ENCODE peak calls at places on chromosome 21, in six cellular contexts. G is H9, U is mesenchymal stem cell, K is IMR-90, H is neuronal stem cell, N is H1. O is an unnamed sample.

GRCh38 chr21:46171996-46172862 is 12.0 kb downstream of the SPATC1L start:
- DNase-seq in H (no peak), G (no peak), N (no peak), K (no peak), U (no peak), O (no peak)

GRCh38 chr21:25582888-25583287 is 24.4 kb downstream of the MRPL39 start:
- DNase-seq in G (no peak), H (no peak), N (no peak), K (no peak), U (no peak), O (no peak)

GRCh38 chr21:35943752-35944151 is 116.6 kb downstream of the SETD4 start:
- DNase-seq in N (no peak), G (no peak), H (no peak), K (no peak), U (no peak), O (no peak)

GRCh38 chr21:42010507-42011493 is 640 bp upstream of the ZBTB21 start:
- DNase-seq in U (peak; percentile 38), G (peak; percentile 43), K (no peak), N (no peak), H (peak; percentile 17), O (peak; percentile 46)

GRCh38 chr21:37146320-37147225 is 73.5 kb downstream of the TTC3 start:
- DNase-seq in G (no peak), K (peak; percentile 39), H (no peak), U (peak; percentile 76), N (no peak), O (no peak)

GRCh38 chr21:15037095-15037730 is 27.6 kb downstream of the NRIP1 start:
- DNase-seq in N (no peak), H (no peak), U (no peak), G (no peak), K (no peak), O (no peak)

GRCh38 chr21:36966846-36967657 is 583 bp upstream of the HLCS start:
- DNase-seq in K (no peak), G (no peak), U (peak; percentile 37), H (no peak), N (no peak), O (peak; percentile 67)

GRCh38 chr21:31173881-31174555 is 135.7 kb upstream of the KRTAP19-8 start:
- DNase-seq in N (no peak), G (no peak), K (no peak), U (peak; percentile 60), H (no peak), O (peak; percentile 62)

GRCh38 chr21:41537356-41537755 is 29.4 kb upstream of the TMPRSS2 start:
- DNase-seq in U (no peak), N (no peak), H (no peak), K (no peak), G (no peak), O (no peak)

GRCh38 chr21:28336299-28336698 is 656.4 kb downstream of the LTN1 start:
- DNase-seq in N (no peak), K (peak; percentile 96), G (no peak), H (no peak), U (peak; percentile 73), O (peak; percentile 59)

GRCh38 chr21:15774590-15774989 is 44.8 kb downstream of the USP25 start:
- DNase-seq in U (peak; percentile 59), H (no peak), K (peak; percentile 70), G (no peak), N (no peak), O (no peak)

GRCh38 chr21:43913928-43914327 is 48.9 kb downstream of the AGPAT3 start:
- DNase-seq in N (no peak), G (no peak), K (peak; percentile 64), U (peak; percentile 76), H (no peak), O (no peak)
- H2BK15ac ChIP-seq in N (no peak overlapping the region), G (no peak overlapping the region), K (no peak overlapping the region), U (no peak overlapping the region), H (no peak overlapping the region), O (no peak overlapping the region)

DNA sequence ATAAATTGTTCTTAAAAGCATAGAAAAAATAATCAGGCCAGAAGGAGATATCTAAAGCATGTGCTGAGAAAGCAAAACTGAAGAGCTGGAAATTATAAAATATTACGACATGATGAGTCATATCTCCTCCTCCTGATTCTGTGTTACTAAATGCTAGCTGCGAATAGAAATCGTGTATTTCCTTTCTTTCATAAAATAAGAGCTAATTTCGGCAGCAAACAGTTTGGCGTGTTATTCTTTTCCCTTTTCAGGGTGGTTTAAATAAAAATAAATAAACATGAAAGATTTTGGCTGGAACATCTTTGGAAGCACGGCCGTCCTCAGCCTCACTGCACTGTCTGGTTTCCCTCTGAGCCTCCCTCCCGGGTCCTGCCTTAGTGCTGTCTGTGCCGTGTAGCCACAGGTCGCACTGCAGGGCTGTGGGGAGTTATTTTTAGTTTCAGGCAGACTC is 56.0 kb downstream of the ADARB1 start:
- DNase-seq in G (no peak), U (peak; percentile 85), K (peak; percentile 84), H (no peak), N (no peak), O (no peak)
- H3K9ac ChIP-seq in G (no peak overlapping the region), U (peak overlapping the region; percentile 82), K (peak overlapping the region; percentile 27), H (no peak overlapping the region), N (no peak overlapping the region), O (no peak overlapping the region)

DNA sequence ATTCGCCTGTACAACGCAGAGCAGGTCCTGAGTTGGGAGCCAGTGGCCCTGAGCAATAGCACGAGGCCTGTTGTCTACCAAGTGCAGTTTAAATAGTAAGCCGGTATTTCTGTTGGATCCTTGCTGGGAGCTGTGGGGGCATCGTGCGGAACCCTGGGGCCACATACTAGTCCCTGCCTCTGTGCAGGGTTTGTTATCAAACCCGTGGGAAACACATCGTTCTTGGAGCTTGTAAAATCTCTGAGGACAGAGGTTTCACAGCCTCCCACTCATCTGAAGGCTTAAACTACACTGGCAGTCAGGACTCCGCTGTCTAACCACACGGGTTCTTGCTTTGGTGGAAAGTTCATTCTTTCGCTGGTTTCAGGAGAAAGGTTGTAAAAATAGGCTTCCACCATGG is 11.7 kb downstream of the IFNGR2 start:
- DNase-seq in G (no peak), N (no peak), H (no peak), U (no peak), K (no peak), O (no peak)
- H3K4ac ChIP-seq in G (no peak overlapping the region), N (no peak overlapping the region), H (no peak overlapping the region), U (no peak overlapping the region), K (no peak overlapping the region), O (no peak overlapping the region)

DNA sequence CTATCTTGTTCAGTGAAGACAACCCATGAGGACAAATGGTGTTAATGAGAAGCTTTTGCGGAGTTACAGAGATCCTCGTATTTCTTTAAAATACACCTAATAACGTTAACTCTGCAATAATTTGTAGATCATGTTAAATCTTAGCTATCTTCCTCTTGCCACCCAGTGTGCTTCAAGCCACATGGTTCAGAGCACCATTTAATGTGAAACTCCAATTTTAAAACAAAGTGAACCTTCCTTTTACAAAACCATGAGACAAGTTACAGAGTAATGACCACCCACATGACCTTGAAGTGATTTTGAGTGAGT is 1.7 kb upstream of the KCNE2 start:
- DNase-seq in U (no peak), N (no peak), K (no peak), H (no peak), G (no peak), O (no peak)
- H2BK15ac ChIP-seq in U (no peak overlapping the region), N (no peak overlapping the region), K (no peak overlapping the region), H (no peak overlapping the region), G (no peak overlapping the region), O (no peak overlapping the region)

GRCh38 chr21:40070871-40071270 is 203.6 kb downstream of the PCP4 start:
- DNase-seq in U (no peak), H (no peak), K (no peak), G (no peak), N (no peak), O (no peak)
- H3K9ac ChIP-seq in U (no peak overlapping the region), H (no peak overlapping the region), K (no peak overlapping the region), G (no peak overlapping the region), N (no peak overlapping the region), O (no peak overlapping the region)

DNA sequence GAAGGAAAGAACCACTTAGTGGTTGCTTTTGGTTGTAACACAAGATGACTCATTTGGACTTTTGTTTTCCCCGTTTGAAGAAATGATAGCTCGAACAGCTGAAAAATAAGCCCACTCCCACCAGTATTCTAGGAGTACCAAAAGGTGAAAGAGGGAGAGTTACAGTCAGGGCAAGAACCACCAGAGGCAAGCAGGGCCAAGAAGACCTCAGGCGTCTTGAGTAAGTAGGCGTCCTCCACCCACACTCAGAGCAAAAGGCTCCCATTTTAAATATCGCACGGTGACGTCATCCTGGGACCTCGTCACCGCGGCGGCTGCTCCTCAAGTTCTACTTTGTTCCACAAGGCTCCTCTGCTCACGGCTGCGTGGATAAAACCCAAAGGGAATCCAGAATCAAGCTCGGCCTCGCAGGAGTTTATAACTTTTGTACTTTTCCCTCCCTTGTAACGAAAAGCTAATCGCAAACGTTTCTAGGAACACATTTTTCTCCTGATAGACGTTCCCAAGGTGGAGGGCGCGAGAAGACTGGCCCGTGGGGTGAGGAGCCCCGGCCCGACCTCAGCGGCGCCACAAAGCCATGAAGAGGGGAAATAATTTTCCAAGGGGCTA is 1.2 kb downstream of the BTG3 start:
- DNase-seq in G (peak; percentile 70), U (peak; percentile 95), N (no peak), K (peak; percentile 94), H (peak; percentile 53), O (peak; percentile 90)
- H3K4ac ChIP-seq in G (no peak overlapping the region), U (peak overlapping the region; percentile 5), N (no peak overlapping the region), K (peak overlapping the region; percentile 42), H (no peak overlapping the region), O (peak overlapping the region; percentile 95)

DNA sequence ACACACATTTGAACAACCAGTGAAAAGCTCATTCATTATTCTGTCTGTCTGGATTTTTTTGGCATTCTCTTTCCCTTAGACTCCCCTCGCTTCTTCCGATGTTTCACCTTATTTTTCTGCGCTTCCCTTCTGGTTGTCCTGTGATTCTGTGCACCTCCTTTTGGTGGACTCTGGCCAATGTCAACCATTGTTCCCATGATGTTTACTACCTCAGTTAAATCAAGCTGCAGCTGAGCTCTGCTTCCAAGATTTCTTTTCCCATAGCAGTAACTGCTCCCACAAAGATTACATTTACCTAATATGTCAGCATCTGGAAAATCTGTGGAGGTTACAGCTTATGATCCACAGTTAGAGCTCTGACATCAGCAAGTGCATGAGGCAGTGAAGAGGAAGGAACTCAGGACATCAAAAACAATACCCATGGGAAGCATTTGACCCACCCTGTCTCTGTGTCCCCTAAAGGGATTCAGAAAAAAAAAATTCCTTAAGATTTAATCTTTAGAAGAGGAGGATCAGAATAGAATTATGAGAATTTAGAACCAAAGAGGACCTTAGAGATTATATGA is 69.9 kb upstream of the ADAMTS5 start:
- DNase-seq in G (no peak), N (no peak), H (no peak), K (peak; percentile 30), U (no peak), O (no peak)
- H2BK15ac ChIP-seq in G (no peak overlapping the region), N (no peak overlapping the region), H (no peak overlapping the region), K (peak overlapping the region; percentile 10), U (no peak overlapping the region), O (no peak overlapping the region)

O was measured in mesendoderm.